ENCODE peak calls at places on chromosomes 11 and 22, in four cellular contexts. T, N, L and B are unnamed samples.

GRCh38 chr11:14424096-14424495 is 65.1 kb upstream of the RRAS2 start:
- DNase-seq in L (no peak), T (no peak), N (no peak), B (no peak)

GRCh38 chr11:66371627-66372415 is at the start of gene SLC29A2:
- DNase-seq in L (no peak), T (peak), N (peak), B (peak)

GRCh38 chr11:69215784-69216415 is 60.2 kb downstream of the SMIM38 start:
- DNase-seq in N (no peak), L (no peak), T (peak), B (no peak)

GRCh38 chr11:12245091-12245490 is 132.3 kb upstream of the PARVA start:
- DNase-seq in N (no peak), L (no peak), T (no peak), B (no peak)

GRCh38 chr22:24697141-24697540 is 77.4 kb downstream of the PIWIL3 start:
- DNase-seq in T (no peak), L (no peak), N (no peak), B (no peak)

GRCh38 chr11:93614111-93614784 is 47.2 kb upstream of the CEP295 start:
- DNase-seq in T (peak), N (peak), L (peak), B (peak)

GRCh38 chr11:120168960-120169681 is 31.2 kb upstream of the TRIM29 start:
- DNase-seq in L (peak), T (peak), N (peak), B (peak)

GRCh38 chr11:111395081-111395480 is 16.0 kb upstream of the POU2AF1 start:
- DNase-seq in L (peak), T (no peak), N (no peak), B (no peak)

GRCh38 chr22:27804683-27805297 is 3.2 kb upstream of the MN1 start:
- DNase-seq in L (peak), N (peak), T (peak), B (peak)
- TF ChIP-seq HMGXB4 in L (no peak), N (no peak), T (no peak), B (peak)

DNA sequence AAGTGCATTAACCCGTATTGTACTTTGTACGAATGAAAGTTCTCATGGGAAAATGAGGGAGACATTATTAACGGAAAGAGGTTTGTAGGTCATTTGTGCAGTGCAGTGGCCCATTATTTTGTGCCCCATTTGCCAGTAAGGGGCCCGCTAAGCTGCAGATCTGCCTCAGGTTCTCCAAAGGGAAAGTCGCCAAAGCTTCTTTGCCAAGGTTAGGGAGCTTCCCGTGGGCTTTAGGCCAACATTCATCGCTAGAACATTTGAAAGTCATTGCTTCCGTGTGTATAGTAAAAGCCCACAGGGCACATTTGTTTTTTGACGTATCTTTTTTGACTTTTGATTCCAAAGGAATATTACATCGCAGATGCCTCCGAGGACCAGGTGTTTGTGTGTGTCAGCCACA is 61.0 kb upstream of the SORL1-AS1 start:
- DNase-seq in N (no peak), L (no peak), T (no peak), B (no peak)
- TF ChIP-seq HMGXB4 in N (no peak), L (no peak), T (no peak), B (no peak)

GRCh38 chr11:128284634-128285033 is 302.7 kb downstream of the ETS1 start:
- DNase-seq in L (no peak), N (no peak), T (no peak), B (no peak)
- TF ChIP-seq HMGXB4 in L (no peak), N (no peak), T (no peak), B (no peak)

GRCh38 chr22:47377926-47378560 is 615.6 kb downstream of the TBC1D22A start:
- DNase-seq in L (no peak), N (no peak), T (no peak), B (no peak)
- TF ChIP-seq HMGXB4 in L (no peak), N (no peak), T (no peak), B (no peak)

GRCh38 chr22:31950226-31950625 is 5.9 kb downstream of the YWHAH start:
- DNase-seq in T (no peak), N (no peak), L (no peak), B (no peak)
- TF ChIP-seq HMGXB4 in T (no peak), N (no peak), L (no peak), B (no peak)

GRCh38 chr11:59967677-59968394 is 4.0 kb downstream of the OOSP4A start:
- DNase-seq in T (no peak), N (peak), L (no peak), B (no peak)
- TF ChIP-seq HMGXB4 in T (no peak), N (no peak), L (no peak), B (no peak)

GRCh38 chr22:43131773-43132501 is 11.3 kb downstream of the MCAT start:
- DNase-seq in L (no peak), T (no peak), N (no peak), B (no peak)
- TF ChIP-seq HMGXB4 in L (no peak), T (no peak), N (no peak), B (no peak)